ENCODE peak calls at places on chromosomes 4 and X, in nine cellular contexts. T is progenitor cell of endocrine pancreas; Z is left colon; A is esophagus muscularis mucosa; N is AG04450; U is T-helper 1 cell; F is stimulated activated CD8-positive, alpha-beta memory T cell treated with anti-CD3 and anti-CD28 coated beads, Interleukin-12 subunit alpha, Interleukin-12 subunit beta, amount 100 ng/mL, for 4 hours; J is left kidney; B is EL. S is an unnamed sample.

GRCh38 chr4:89788243-89789072 is 48.5 kb downstream of the SNCA start:
- DNase-seq in T (no peak), Z (no peak), A (no peak), N (no peak), U (no peak), F (no peak), J (peak; percentile 49), B (no peak), S (no peak)

GRCh38 chr4:38609614-38610013 is 54.4 kb upstream of the KLF3 start:
- DNase-seq in T (no peak), Z (no peak), A (peak; percentile 50), N (no peak), U (no peak), F (no peak), J (no peak), B (no peak), S (no peak)

GRCh38 chr4:2330119-2331042 is 68.5 kb upstream of the MXD4 start:
- DNase-seq in T (no peak), Z (no peak), A (peak; percentile 45), N (peak; percentile 62), U (no peak), F (no peak), J (peak; percentile 10), B (peak; percentile 94), S (no peak)

GRCh38 chr4:87657525-87657924 is 7.4 kb downstream of the DMP1 start:
- DNase-seq in T (no peak), Z (no peak), A (no peak), N (no peak), U (no peak), F (no peak), J (no peak), B (peak; percentile 86), S (no peak)

GRCh38 chrX:150844016-150844415 is 54.5 kb downstream of the CD99L2 start:
- DNase-seq in T (no peak), Z (no peak), A (no peak), N (no peak), U (no peak), F (no peak), J (peak; percentile 18), B (no peak), S (no peak)

GRCh38 chr4:112270643-112271484 is 14.8 kb downstream of the TIFA start:
- DNase-seq in T (no peak), Z (no peak), A (no peak), N (peak; percentile 66), U (no peak), F (no peak), J (no peak), B (peak; percentile 76), S (no peak)

GRCh38 chr4:128757712-128758111 is 51.8 kb upstream of the JADE1 start:
- DNase-seq in T (no peak), Z (no peak), A (no peak), N (no peak), U (no peak), F (no peak), J (peak; percentile 83), B (peak; percentile 4), S (no peak)

GRCh38 chr4:8050555-8051206 is 107.9 kb downstream of the ABLIM2 start:
- DNase-seq in T (no peak), Z (peak; percentile 53), A (no peak), N (no peak), U (no peak), F (no peak), J (peak; percentile 86), B (no peak), S (no peak)

GRCh38 chr4:99652596-99653436 is 4.8 kb downstream of the C4orf54 start:
- DNase-seq in T (no peak), Z (no peak), A (no peak), N (no peak), U (no peak), F (no peak), J (peak; percentile 96), B (no peak), S (no peak)

GRCh38 chrX:106168107-106168506 is at the start of gene PWWP3B:
- DNase-seq in T (no peak), Z (no peak), A (no peak), N (no peak), U (no peak), F (no peak), J (peak; percentile 80), B (no peak), S (no peak)

GRCh38 chrX:46820391-46821100 is 16.3 kb upstream of the RP2 start:
- DNase-seq in T (no peak), Z (no peak), A (no peak), N (no peak), U (no peak), F (no peak), J (no peak), B (no peak), S (no peak)

GRCh38 chr4:182556576-182556975 is 313.4 kb downstream of the TENM3 start:
- DNase-seq in T (no peak), Z (no peak), A (no peak), N (peak; percentile 38), U (no peak), F (no peak), J (no peak), B (no peak), S (no peak)